ENCODE peak calls at places on chromosomes 12 and 14, in five cellular contexts. B, E, I, V and M are unnamed samples.

GRCh38 chr14:62179367-62180018 is 417.3 kb downstream of the SNAPC1 start:
- DNase-seq in I (peak), B (no peak), E (peak), V (peak), M (no peak)

GRCh38 chr12:106013941-106014340 is 124.8 kb downstream of the NUAK1 start:
- DNase-seq in E (no peak), V (no peak), B (no peak), I (no peak), M (no peak)

GRCh38 chr12:1030779-1031178 is 39.8 kb downstream of the ERC1 start:
- DNase-seq in B (no peak), V (no peak), I (no peak), E (no peak), M (no peak)

GRCh38 chr12:103677905-103678304 is 90.8 kb downstream of the STAB2 start:
- DNase-seq in B (no peak), V (no peak), I (no peak), E (no peak), M (no peak)

GRCh38 chr14:104091927-104092771 is 6.6 kb downstream of the ASPG start:
- DNase-seq in B (peak), V (no peak), I (no peak), E (no peak), M (peak)

GRCh38 chr12:4011597-4011996 is 138.4 kb upstream of the PARP11 start:
- DNase-seq in E (no peak), B (no peak), I (peak), V (no peak), M (no peak)

GRCh38 chr12:18141583-18141982 is 51.6 kb upstream of the RERGL start:
- DNase-seq in V (no peak), B (no peak), I (no peak), E (no peak), M (no peak)

GRCh38 chr14:74417611-74418010 is 8.4 kb downstream of the SYNDIG1L start:
- DNase-seq in E (no peak), I (no peak), V (no peak), B (no peak), M (no peak)

GRCh38 chr12:132276066-132276719 is 53.2 kb downstream of the GALNT9 start:
- DNase-seq in B (no peak), V (no peak), I (no peak), E (no peak), M (no peak)

GRCh38 chr12:60689137-60689536 is 1093.3 kb downstream of the SLC16A7 start:
- DNase-seq in B (no peak), E (peak), V (no peak), I (peak), M (no peak)

GRCh38 chr14:104390221-104390931 is 189.2 kb upstream of the C14orf180 start:
- DNase-seq in E (no peak), V (no peak), B (no peak), I (no peak), M (peak)

GRCh38 chr14:102540310-102541028 is 30.9 kb upstream of the ANKRD9 start:
- DNase-seq in I (no peak), B (no peak), E (no peak), V (no peak), M (no peak)

GRCh38 chr12:57215668-57216013 is 953 bp upstream of the NXPH4 start:
- DNase-seq in I (no peak), E (no peak), B (peak), V (no peak), M (no peak)

GRCh38 chr12:41552507-41553047 is 364.5 kb downstream of the PDZRN4 start:
- DNase-seq in E (no peak), I (no peak), V (no peak), B (no peak), M (no peak)

GRCh38 chr14:70022771-70023445 is 143.7 kb downstream of the SMOC1 start:
- DNase-seq in I (no peak), B (no peak), V (no peak), E (no peak), M (no peak)

GRCh38 chr14:95037273-95037672 is 120.1 kb downstream of the DICER1 start:
- DNase-seq in V (no peak), B (no peak), E (no peak), I (no peak), M (no peak)

GRCh38 chr12:81815611-81816010 is 56.5 kb upstream of the PPFIA2 start:
- DNase-seq in E (no peak), B (no peak), V (no peak), I (no peak), M (no peak)

GRCh38 chr14:21852775-21853174 is 179.2 kb upstream of the OR4E1 start:
- DNase-seq in I (no peak), B (no peak), V (no peak), E (no peak), M (no peak)

GRCh38 chr14:77043177-77043983 is 14.9 kb upstream of the IRF2BPL start:
- DNase-seq in B (peak), V (peak), E (no peak), I (peak), M (peak)

GRCh38 chr12:47863467-47863866 is 41.3 kb downstream of the VDR start:
- DNase-seq in V (no peak), B (no peak), I (no peak), E (no peak), M (no peak)

GRCh38 chr12:79384551-79384950 is 306.2 kb downstream of the PAWR start:
- DNase-seq in E (no peak), V (no peak), B (no peak), I (no peak), M (no peak)

GRCh38 chr14:61950340-61950739 is 188.1 kb downstream of the SNAPC1 start:
- DNase-seq in V (no peak), I (no peak), E (no peak), B (no peak), M (no peak)

GRCh38 chr14:95157987-95158712 is 821 bp upstream of the DICER1 start:
- DNase-seq in E (peak), I (peak), B (no peak), V (no peak), M (no peak)

GRCh38 chr12:20421338-20421890 is 53.1 kb downstream of the PDE3A start:
- DNase-seq in E (no peak), B (no peak), V (peak), I (no peak), M (no peak)

GRCh38 chr12:55704824-55705780 is 2.6 kb downstream of the ITGA7 start:
- DNase-seq in B (peak), I (no peak), V (no peak), E (no peak), M (peak)

GRCh38 chr14:106518054-106518943 is 991.9 kb downstream of the TMEM121 start:
- DNase-seq in B (peak), V (no peak), E (peak), I (peak), M (peak)

GRCh38 chr14:76780058-76780345 is 18.7 kb downstream of the VASH1 start:
- DNase-seq in V (no peak), B (no peak), E (no peak), I (no peak), M (peak)

GRCh38 chr14:100806386-100806785 is 19.5 kb upstream of the MEG3 start:
- DNase-seq in B (no peak), V (no peak), I (no peak), E (no peak), M (no peak)

GRCh38 chr12:94326234-94326633 is 133.4 kb downstream of the CEP83 start:
- DNase-seq in V (no peak), I (no peak), B (no peak), E (no peak), M (no peak)

GRCh38 chr12:85866929-85867776 is 6.9 kb upstream of the NTS start:
- DNase-seq in B (no peak), I (peak), V (peak), E (peak), M (no peak)

GRCh38 chr12:109477963-109478315 is 505 bp downstream of the UBE3B start:
- DNase-seq in E (no peak), V (no peak), I (no peak), B (no peak), M (no peak)

GRCh38 chr12:83473408-83474095 is 786.8 kb downstream of the TMTC2 start:
- DNase-seq in E (no peak), B (no peak), V (no peak), I (no peak), M (no peak)

GRCh38 chr12:29043069-29043468 is 106.0 kb upstream of the FAR2 start:
- DNase-seq in V (no peak), I (no peak), B (no peak), E (no peak), M (no peak)

GRCh38 chr14:72521045-72521444 is 372.9 kb downstream of the DPF3 start:
- DNase-seq in E (no peak), V (no peak), B (no peak), I (no peak), M (no peak)
- H3K4me3 ChIP-seq in E (no peak), V (no peak), B (no peak), I (no peak), M (no peak)

DNA sequence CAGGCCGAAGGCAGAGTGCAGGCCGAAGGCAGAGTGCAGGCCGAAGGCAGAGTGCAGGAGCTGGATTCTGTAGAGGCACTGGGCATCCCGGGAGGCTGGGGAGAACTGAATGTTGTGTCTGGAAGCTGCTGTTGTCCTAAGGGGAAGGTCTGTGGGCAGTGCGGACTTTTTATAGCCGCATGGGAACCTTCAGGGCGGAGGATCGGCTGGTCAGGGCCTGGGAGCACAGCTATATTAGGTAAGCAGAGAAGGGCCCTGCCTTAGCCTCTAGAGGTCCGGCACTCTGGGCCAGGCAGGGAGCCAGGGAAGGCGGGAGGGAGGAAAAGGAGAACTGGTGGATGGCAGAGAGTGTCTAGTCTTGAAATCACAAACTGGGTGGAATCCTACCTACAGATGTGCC is 14.2 kb downstream of the CABP1 start:
- DNase-seq in E (no peak), I (no peak), B (no peak), V (peak), M (peak)
- H3K4me3 ChIP-seq in E (no peak), I (no peak), B (no peak), V (no peak), M (no peak)

GRCh38 chr12:65822732-65823480 is 1.4 kb upstream of the HMGA2 start:
- DNase-seq in E (no peak), I (peak), V (peak), B (no peak), M (peak)
- H3K4me3 ChIP-seq in E (no peak), I (peak), V (peak), B (no peak), M (no peak)

GRCh38 chr14:22882529-22883190 is 362 bp upstream of the REM2 start:
- DNase-seq in E (peak), I (peak), B (peak), V (peak), M (no peak)
- H3K4me3 ChIP-seq in E (peak), I (no peak), B (no peak), V (no peak), M (no peak)